ENCODE peak calls at places on chromosomes 6 and 20, in six cellular contexts. One of them, this sample, is unnamed.

GRCh38 chr6:31576897-31577341 is 1.6 kb downstream of the TNF start:
- DNase-seq in coronary artery: no peak
- DNase-seq in uterus: no peak
- DNase-seq in thoracic aorta: no peak
- DNase-seq in dorsolateral prefrontal cortex: no peak
- DNase-seq in MM.1S: no peak
- DNase-seq in this sample: peak

GRCh38 chr6:107822154-107823046 is 1.7 kb downstream of the SCML4 start:
- DNase-seq in coronary artery: peak
- DNase-seq in uterus: no peak
- DNase-seq in thoracic aorta: no peak
- DNase-seq in dorsolateral prefrontal cortex: no peak
- DNase-seq in MM.1S: peak
- DNase-seq in this sample: no peak

GRCh38 chr6:139698526-139699182 is 324.2 kb upstream of the CITED2 start:
- DNase-seq in coronary artery: no peak
- DNase-seq in uterus: peak
- DNase-seq in thoracic aorta: no peak
- DNase-seq in dorsolateral prefrontal cortex: no peak
- DNase-seq in MM.1S: no peak
- DNase-seq in this sample: no peak

GRCh38 chr20:50642288-50642803 is 49.0 kb downstream of the RIPOR3 start:
- DNase-seq in coronary artery: no peak
- DNase-seq in uterus: no peak
- DNase-seq in thoracic aorta: no peak
- DNase-seq in dorsolateral prefrontal cortex: no peak
- DNase-seq in MM.1S: no peak
- DNase-seq in this sample: no peak

GRCh38 chr20:23214903-23215302 is 128.8 kb upstream of the CD93 start:
- DNase-seq in coronary artery: no peak
- DNase-seq in uterus: no peak
- DNase-seq in thoracic aorta: no peak
- DNase-seq in dorsolateral prefrontal cortex: no peak
- DNase-seq in MM.1S: no peak
- DNase-seq in this sample: no peak

GRCh38 chr20:39117486-39117885 is 155.3 kb downstream of the DHX35 start:
- DNase-seq in coronary artery: no peak
- DNase-seq in uterus: no peak
- DNase-seq in thoracic aorta: no peak
- DNase-seq in dorsolateral prefrontal cortex: no peak
- DNase-seq in MM.1S: no peak
- DNase-seq in this sample: no peak

GRCh38 chr20:49812463-49813304 is at the start of gene SLC9A8:
- DNase-seq in coronary artery: peak
- DNase-seq in uterus: peak
- DNase-seq in thoracic aorta: peak
- DNase-seq in dorsolateral prefrontal cortex: peak
- DNase-seq in MM.1S: peak
- DNase-seq in this sample: peak

GRCh38 chr20:47352332-47353223 is 3.9 kb downstream of the ZMYND8 start:
- DNase-seq in coronary artery: no peak
- DNase-seq in uterus: no peak
- DNase-seq in thoracic aorta: no peak
- DNase-seq in dorsolateral prefrontal cortex: peak
- DNase-seq in MM.1S: peak
- DNase-seq in this sample: peak

GRCh38 chr6:31776563-31776960 is 566 bp downstream of the VWA7 start:
- DNase-seq in coronary artery: no peak
- DNase-seq in uterus: no peak
- DNase-seq in thoracic aorta: no peak
- DNase-seq in dorsolateral prefrontal cortex: peak
- DNase-seq in MM.1S: no peak
- DNase-seq in this sample: peak

GRCh38 chr6:109687271-109687721 is 3.7 kb downstream of the AK9 start:
- DNase-seq in coronary artery: no peak
- DNase-seq in uterus: no peak
- DNase-seq in thoracic aorta: no peak
- DNase-seq in dorsolateral prefrontal cortex: no peak
- DNase-seq in MM.1S: no peak
- DNase-seq in this sample: no peak

GRCh38 chr6:17204548-17204947 is 76.6 kb upstream of the RBM24 start:
- DNase-seq in coronary artery: no peak
- DNase-seq in uterus: no peak
- DNase-seq in thoracic aorta: no peak
- DNase-seq in dorsolateral prefrontal cortex: no peak
- DNase-seq in MM.1S: no peak
- DNase-seq in this sample: no peak

GRCh38 chr20:5947276-5947675 is 3.1 kb downstream of the TRMT6 start:
- DNase-seq in coronary artery: no peak
- DNase-seq in uterus: no peak
- DNase-seq in thoracic aorta: no peak
- DNase-seq in dorsolateral prefrontal cortex: no peak
- DNase-seq in MM.1S: no peak
- DNase-seq in this sample: no peak

GRCh38 chr20:46614503-46614902 is 36.8 kb downstream of the SLC13A3 start:
- DNase-seq in coronary artery: no peak
- DNase-seq in uterus: no peak
- DNase-seq in thoracic aorta: no peak
- DNase-seq in dorsolateral prefrontal cortex: no peak
- DNase-seq in MM.1S: no peak
- DNase-seq in this sample: no peak

GRCh38 chr20:47181056-47181862 is 175.2 kb downstream of the ZMYND8 start:
- DNase-seq in coronary artery: no peak
- DNase-seq in uterus: no peak
- DNase-seq in thoracic aorta: no peak
- DNase-seq in dorsolateral prefrontal cortex: no peak
- DNase-seq in MM.1S: peak
- DNase-seq in this sample: peak

GRCh38 chr6:106046854-106047200 is 39.3 kb upstream of the PRDM1 start:
- DNase-seq in coronary artery: no peak
- DNase-seq in uterus: no peak
- DNase-seq in thoracic aorta: no peak
- DNase-seq in dorsolateral prefrontal cortex: no peak
- DNase-seq in MM.1S: no peak
- DNase-seq in this sample: no peak

GRCh38 chr6:16209539-16209938 is 28.8 kb upstream of the GMPR start:
- DNase-seq in coronary artery: no peak
- DNase-seq in uterus: no peak
- DNase-seq in thoracic aorta: no peak
- DNase-seq in dorsolateral prefrontal cortex: no peak
- DNase-seq in MM.1S: no peak
- DNase-seq in this sample: no peak

GRCh38 chr20:38228436-38228835 is 32.1 kb downstream of the KIAA1755 start:
- DNase-seq in coronary artery: no peak
- DNase-seq in uterus: no peak
- DNase-seq in thoracic aorta: no peak
- DNase-seq in dorsolateral prefrontal cortex: no peak
- DNase-seq in MM.1S: no peak
- DNase-seq in this sample: no peak

GRCh38 chr6:142696689-142697088 is 248.3 kb downstream of the HIVEP2 start:
- DNase-seq in coronary artery: no peak
- DNase-seq in uterus: peak
- DNase-seq in thoracic aorta: no peak
- DNase-seq in dorsolateral prefrontal cortex: no peak
- DNase-seq in MM.1S: no peak
- DNase-seq in this sample: no peak

GRCh38 chr6:13453771-13454251 is 33.6 kb downstream of the GFOD1 start:
- DNase-seq in coronary artery: peak
- DNase-seq in uterus: no peak
- DNase-seq in thoracic aorta: no peak
- DNase-seq in dorsolateral prefrontal cortex: no peak
- DNase-seq in MM.1S: no peak
- DNase-seq in this sample: no peak

GRCh38 chr6:28208180-28208659 is 16.9 kb upstream of the ZSCAN9 start:
- DNase-seq in coronary artery: no peak
- DNase-seq in uterus: no peak
- DNase-seq in thoracic aorta: no peak
- DNase-seq in dorsolateral prefrontal cortex: no peak
- DNase-seq in MM.1S: no peak
- DNase-seq in this sample: no peak

GRCh38 chr6:33700391-33701050 is 11.0 kb downstream of the UQCC2 start:
- DNase-seq in coronary artery: no peak
- DNase-seq in uterus: peak
- DNase-seq in thoracic aorta: no peak
- DNase-seq in dorsolateral prefrontal cortex: no peak
- DNase-seq in MM.1S: peak
- DNase-seq in this sample: no peak

GRCh38 chr6:3328145-3328544 is 69.4 kb downstream of the PSMG4 start:
- DNase-seq in coronary artery: no peak
- DNase-seq in uterus: no peak
- DNase-seq in thoracic aorta: no peak
- DNase-seq in dorsolateral prefrontal cortex: no peak
- DNase-seq in MM.1S: no peak
- DNase-seq in this sample: no peak

GRCh38 chr6:156109713-156110112 is 654.1 kb upstream of the NOX3 start:
- DNase-seq in coronary artery: no peak
- DNase-seq in uterus: no peak
- DNase-seq in thoracic aorta: no peak
- DNase-seq in dorsolateral prefrontal cortex: no peak
- DNase-seq in MM.1S: peak
- DNase-seq in this sample: no peak

GRCh38 chr20:31604567-31605030 is 490 bp upstream of the ID1 start:
- DNase-seq in coronary artery: peak
- DNase-seq in uterus: no peak
- DNase-seq in thoracic aorta: no peak
- DNase-seq in dorsolateral prefrontal cortex: no peak
- DNase-seq in MM.1S: no peak
- DNase-seq in this sample: no peak
- H3K27ac ChIP-seq in coronary artery: peak
- H3K27ac ChIP-seq in uterus: peak
- H3K27ac ChIP-seq in thoracic aorta: peak
- H3K27ac ChIP-seq in dorsolateral prefrontal cortex: peak
- H3K27ac ChIP-seq in MM.1S: no peak
- H3K27ac ChIP-seq in this sample: peak

GRCh38 chr20:44388466-44389023 is 33.0 kb downstream of the HNF4A start:
- DNase-seq in coronary artery: no peak
- DNase-seq in uterus: peak
- DNase-seq in thoracic aorta: no peak
- DNase-seq in dorsolateral prefrontal cortex: peak
- DNase-seq in MM.1S: peak
- DNase-seq in this sample: peak
- H3K27ac ChIP-seq in coronary artery: no peak
- H3K27ac ChIP-seq in uterus: no peak
- H3K27ac ChIP-seq in thoracic aorta: no peak
- H3K27ac ChIP-seq in dorsolateral prefrontal cortex: no peak
- H3K27ac ChIP-seq in MM.1S: no peak
- H3K27ac ChIP-seq in this sample: no peak

GRCh38 chr6:11030904-11031303 is 13.2 kb downstream of the ELOVL2 start:
- DNase-seq in coronary artery: no peak
- DNase-seq in uterus: no peak
- DNase-seq in thoracic aorta: no peak
- DNase-seq in dorsolateral prefrontal cortex: no peak
- DNase-seq in MM.1S: no peak
- DNase-seq in this sample: no peak
- H3K27ac ChIP-seq in coronary artery: no peak
- H3K27ac ChIP-seq in uterus: no peak
- H3K27ac ChIP-seq in thoracic aorta: no peak
- H3K27ac ChIP-seq in dorsolateral prefrontal cortex: no peak
- H3K27ac ChIP-seq in MM.1S: no peak
- H3K27ac ChIP-seq in this sample: no peak

GRCh38 chr6:136773473-136773796 is 18.8 kb downstream of the MAP3K5 start:
- DNase-seq in coronary artery: no peak
- DNase-seq in uterus: no peak
- DNase-seq in thoracic aorta: no peak
- DNase-seq in dorsolateral prefrontal cortex: no peak
- DNase-seq in MM.1S: no peak
- DNase-seq in this sample: no peak
- H3K27ac ChIP-seq in coronary artery: no peak
- H3K27ac ChIP-seq in uterus: no peak
- H3K27ac ChIP-seq in thoracic aorta: peak
- H3K27ac ChIP-seq in dorsolateral prefrontal cortex: peak
- H3K27ac ChIP-seq in MM.1S: no peak
- H3K27ac ChIP-seq in this sample: peak

GRCh38 chr6:159438106-159438505 is 254.9 kb downstream of the SOD2 start:
- DNase-seq in coronary artery: no peak
- DNase-seq in uterus: no peak
- DNase-seq in thoracic aorta: no peak
- DNase-seq in dorsolateral prefrontal cortex: no peak
- DNase-seq in MM.1S: no peak
- DNase-seq in this sample: no peak
- H3K27ac ChIP-seq in coronary artery: no peak
- H3K27ac ChIP-seq in uterus: no peak
- H3K27ac ChIP-seq in thoracic aorta: no peak
- H3K27ac ChIP-seq in dorsolateral prefrontal cortex: no peak
- H3K27ac ChIP-seq in MM.1S: no peak
- H3K27ac ChIP-seq in this sample: no peak

DNA sequence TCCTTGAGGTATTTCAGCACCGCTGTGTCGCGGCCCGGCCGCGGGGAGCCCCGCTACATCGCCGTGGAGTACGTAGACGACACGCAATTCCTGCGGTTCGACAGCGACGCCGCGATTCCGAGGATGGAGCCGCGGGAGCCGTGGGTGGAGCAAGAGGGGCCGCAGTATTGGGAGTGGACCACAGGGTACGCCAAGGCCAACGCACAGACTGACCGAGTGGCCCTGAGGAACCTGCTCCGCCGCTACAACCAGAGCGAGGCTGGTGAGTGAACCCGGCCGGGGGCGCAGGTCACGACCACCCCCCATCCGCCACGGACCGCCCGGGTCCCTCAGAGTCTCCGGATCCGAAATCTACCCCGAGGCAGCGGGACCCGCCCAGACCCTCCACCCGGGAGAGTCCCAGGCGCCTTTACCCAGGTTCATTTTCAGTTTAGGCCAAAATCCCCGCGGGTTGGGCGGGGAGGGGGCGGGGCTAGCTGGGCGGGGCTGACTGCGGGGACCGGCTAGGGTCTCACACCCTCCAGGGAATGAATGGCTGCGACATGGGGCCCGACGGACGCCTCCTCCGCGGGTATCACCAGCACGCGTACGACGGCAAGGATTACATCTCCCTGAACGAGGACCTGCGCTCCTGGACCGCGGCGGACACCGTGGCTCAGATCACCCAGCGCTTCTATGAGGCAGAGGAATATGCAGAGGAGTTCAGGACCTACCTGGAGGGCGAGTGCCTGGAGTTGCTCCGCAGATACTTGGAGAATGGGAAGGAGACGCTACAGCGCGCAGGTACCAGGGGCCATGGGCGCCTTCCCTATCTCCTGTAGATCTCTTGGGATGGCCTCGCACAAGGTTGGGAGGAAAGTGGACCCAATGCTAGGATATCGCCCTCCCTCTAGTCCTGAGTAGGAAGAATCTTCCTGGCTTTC is 693 bp downstream of the HLA-F start:
- DNase-seq in coronary artery: no peak
- DNase-seq in uterus: peak
- DNase-seq in thoracic aorta: no peak
- DNase-seq in dorsolateral prefrontal cortex: no peak
- DNase-seq in MM.1S: peak
- DNase-seq in this sample: peak
- H3K27ac ChIP-seq in coronary artery: peak
- H3K27ac ChIP-seq in uterus: peak
- H3K27ac ChIP-seq in thoracic aorta: peak
- H3K27ac ChIP-seq in dorsolateral prefrontal cortex: peak
- H3K27ac ChIP-seq in MM.1S: no peak
- H3K27ac ChIP-seq in this sample: peak

This sample was measured in left lung.